ENCODE peak calls at places on chromosomes 6 and 20, in nine cellular contexts. D, Y, K, I, U, O, R, F and W are unnamed samples.
A peak's percentile ranks its signal among the peaks of the same experiment; 100 is the strongest.

GRCh38 chr6:11307226-11307625 is 74.8 kb upstream of the NEDD9 start:
- DNase-seq in D (no peak), Y (no peak), K (no peak), I (no peak), U (no peak), O (no peak), R (no peak), F (no peak), W (no peak)

GRCh38 chr6:99822741-99823512 is 171.1 kb downstream of the MCHR2 start:
- DNase-seq in D (peak; percentile 45), Y (peak; percentile 17), K (peak; percentile 17), I (no peak), U (peak; percentile 6), O (no peak), R (peak; percentile 22), F (peak; percentile 58), W (peak; percentile 45)

GRCh38 chr6:159134701-159135364 is 34.4 kb upstream of the FNDC1 start:
- DNase-seq in D (peak; percentile 78), Y (peak; percentile 10), K (peak; percentile 76), I (peak; percentile 63), U (no peak), O (peak; percentile 89), R (peak; percentile 38), F (peak; percentile 2), W (peak; percentile 19)

GRCh38 chr20:22446613-22447447 is 137.5 kb downstream of the FOXA2 start:
- DNase-seq in D (no peak), Y (no peak), K (no peak), I (no peak), U (no peak), O (no peak), R (no peak), F (no peak), W (no peak)

GRCh38 chr6:41443616-41444525 is 102.3 kb upstream of the FOXP4 start:
- DNase-seq in D (no peak), Y (no peak), K (no peak), I (no peak), U (no peak), O (no peak), R (no peak), F (no peak), W (no peak)

GRCh38 chr6:33988121-33989015 is 157.5 kb downstream of the GRM4 start:
- DNase-seq in D (no peak), Y (peak; percentile 30), K (no peak), I (no peak), U (no peak), O (no peak), R (no peak), F (peak; percentile 68), W (no peak)

GRCh38 chr6:75317503-75318206 is 33.1 kb upstream of the TMEM30A start:
- DNase-seq in D (no peak), Y (no peak), K (no peak), I (no peak), U (peak; percentile 17), O (no peak), R (no peak), F (no peak), W (peak; percentile 71)

GRCh38 chr20:49896204-49896603 is 19.1 kb downstream of the SPATA2 start:
- DNase-seq in D (no peak), Y (no peak), K (no peak), I (no peak), U (no peak), O (no peak), R (no peak), F (no peak), W (no peak)

GRCh38 chr6:150004101-150004782 is 21.1 kb downstream of the RAET1L start:
- DNase-seq in D (peak; percentile 60), Y (no peak), K (peak; percentile 72), I (peak; percentile 65), U (no peak), O (peak; percentile 76), R (no peak), F (no peak), W (no peak)

GRCh38 chr6:89371849-89372505 is 19.5 kb upstream of the UBE2J1 start:
- DNase-seq in D (peak; percentile 75), Y (no peak), K (peak; percentile 78), I (peak; percentile 74), U (no peak), O (peak; percentile 89), R (peak; percentile 62), F (peak; percentile 53), W (peak; percentile 46)

GRCh38 chr6:165573671-165574070 is 89.4 kb downstream of the PDE10A start:
- DNase-seq in D (no peak), Y (no peak), K (no peak), I (no peak), U (no peak), O (no peak), R (peak; percentile 34), F (no peak), W (peak; percentile 89)

GRCh38 chr20:37095108-37095608 is 639 bp downstream of the RBL1 start:
- DNase-seq in D (peak; percentile 41), Y (no peak), K (peak; percentile 68), I (peak; percentile 62), U (no peak), O (no peak), R (no peak), F (no peak), W (no peak)

GRCh38 chr20:59744756-59745155 is 140.4 kb downstream of the PHACTR3 start:
- DNase-seq in D (no peak), Y (no peak), K (no peak), I (no peak), U (no peak), O (no peak), R (no peak), F (no peak), W (no peak)

GRCh38 chr20:6975326-6975725 is 207.8 kb downstream of the BMP2 start:
- DNase-seq in D (no peak), Y (no peak), K (no peak), I (no peak), U (no peak), O (no peak), R (no peak), F (no peak), W (no peak)

GRCh38 chr6:55839080-55839479 is 36.3 kb downstream of the BMP5 start:
- DNase-seq in D (no peak), Y (no peak), K (no peak), I (no peak), U (no peak), O (no peak), R (no peak), F (no peak), W (no peak)

GRCh38 chr20:51360451-51361230 is 181.9 kb downstream of the NFATC2 start:
- DNase-seq in D (no peak), Y (no peak), K (no peak), I (no peak), U (peak; percentile 94), O (no peak), R (peak; percentile 59), F (no peak), W (peak; percentile 98)

GRCh38 chr20:13788167-13788834 is 3.5 kb downstream of the NDUFAF5 start:
- DNase-seq in D (peak; percentile 51), Y (peak; percentile 26), K (peak; percentile 21), I (peak; percentile 9), U (no peak), O (no peak), R (peak; percentile 83), F (peak; percentile 64), W (peak; percentile 9)